ENCODE peak calls at places on chromosomes 1 and 21, in four cellular contexts. M is A549, W is neural progenitor cell, A is mesenchymal stem cell. X is an unnamed sample.

GRCh38 chr1:76040327-76040868 is 34.1 kb upstream of the ST6GALNAC3 start:
- DNase-seq in M (no peak), W (peak; percentile 53), A (no peak), X (no peak)

GRCh38 chr1:91714867-91715381 is 171.0 kb downstream of the TGFBR3 start:
- DNase-seq in M (no peak), W (no peak), A (no peak), X (no peak)

GRCh38 chr1:180778782-180779398 is 133.8 kb upstream of the KIAA1614 start:
- DNase-seq in M (peak; percentile 26), W (peak; percentile 7), A (no peak), X (peak; percentile 38)

GRCh38 chr1:234408757-234409156 is 35.5 kb downstream of the COA6 start:
- DNase-seq in M (no peak), W (no peak), A (no peak), X (no peak)

GRCh38 chr1:156925154-156926010 is 5.0 kb downstream of the LRRC71 start:
- DNase-seq in M (no peak), W (no peak), A (no peak), X (no peak)

GRCh38 chr1:17436380-17437174 is 2.9 kb downstream of the RCC2 start:
- DNase-seq in M (no peak), W (peak; percentile 31), A (peak; percentile 11), X (no peak)

GRCh38 chr1:155082301-155082940 is 3.8 kb downstream of the EFNA3 start:
- DNase-seq in M (no peak), W (peak; percentile 51), A (no peak), X (no peak)

GRCh38 chr1:231951399-231951798 is 324.8 kb downstream of the DISC1 start:
- DNase-seq in M (no peak), W (no peak), A (no peak), X (peak; percentile 79)

GRCh38 chr1:200907611-200908097 is 13.0 kb downstream of the INAVA start:
- DNase-seq in M (no peak), W (no peak), A (no peak), X (peak; percentile 65)

GRCh38 chr1:25343872-25344271 is 5.7 kb downstream of the TMEM50A start:
- DNase-seq in M (no peak), W (no peak), A (peak; percentile 48), X (peak; percentile 52)

GRCh38 chr1:208336136-208336535 is 92.0 kb upstream of the PLXNA2 start:
- DNase-seq in M (no peak), W (peak; percentile 93), A (no peak), X (no peak)

GRCh38 chr1:234996245-234996757 is 132.3 kb downstream of the TOMM20 start:
- DNase-seq in M (no peak), W (no peak), A (no peak), X (no peak)

GRCh38 chr1:97270508-97271307 is 549.1 kb downstream of the PTBP2 start:
- DNase-seq in M (no peak), W (no peak), A (peak; percentile 26), X (no peak)

GRCh38 chr1:44616991-44617702 is 57.1 kb downstream of the TMEM53 start:
- DNase-seq in M (no peak), W (peak; percentile 56), A (peak; percentile 41), X (no peak)

GRCh38 chr1:41493117-41493536 is 8.6 kb upstream of the EDN2 start:
- DNase-seq in M (peak; percentile 61), W (no peak), A (peak; percentile 96), X (peak; percentile 70)

GRCh38 chr1:110879758-110880606 is 7.0 kb downstream of the CD53 start:
- DNase-seq in M (no peak), W (no peak), A (no peak), X (peak; percentile 41)

GRCh38 chr21:18340387-18340942 is 63.1 kb downstream of the TMPRSS15 start:
- DNase-seq in M (no peak), W (no peak), A (peak; percentile 30), X (peak; percentile 29)

GRCh38 chr1:168654198-168654910 is 74.7 kb downstream of the DPT start:
- DNase-seq in M (no peak), W (no peak), A (no peak), X (peak; percentile 51)

GRCh38 chr1:25694167-25694566 is 77.6 kb downstream of the MAN1C1 start:
- DNase-seq in M (no peak), W (no peak), A (peak; percentile 68), X (no peak)

GRCh38 chr1:1752190-1752589 is 26.1 kb downstream of the NADK start:
- DNase-seq in M (no peak), W (no peak), A (no peak), X (peak; percentile 1)

GRCh38 chr1:51671527-51672325 is 54.8 kb downstream of the OSBPL9 start:
- DNase-seq in M (no peak), W (no peak), A (peak; percentile 60), X (no peak)

GRCh38 chr21:15935530-15935929 is 205.7 kb downstream of the USP25 start:
- DNase-seq in M (no peak), W (no peak), A (no peak), X (peak; percentile 15)

GRCh38 chr1:31668303-31668883 is 23.7 kb upstream of the PEF1 start:
- DNase-seq in M (no peak), W (no peak), A (no peak), X (no peak)

GRCh38 chr1:243539636-243540035 is 283.8 kb downstream of the SDCCAG8 start:
- DNase-seq in M (no peak), W (no peak), A (no peak), X (no peak)

GRCh38 chr1:53505401-53505800 is 46.2 kb downstream of the DMRTB1 start:
- DNase-seq in M (no peak), W (no peak), A (no peak), X (no peak)

GRCh38 chr1:944341-945325 is 14.4 kb downstream of the NOC2L start:
- DNase-seq in M (no peak), W (no peak), A (peak; percentile 64), X (no peak)

GRCh38 chr1:26915204-26915842 is 1.5 kb upstream of the NR0B2 start:
- DNase-seq in M (no peak), W (no peak), A (no peak), X (no peak)

GRCh38 chr1:109803901-109804331 is 40.2 kb upstream of the EPS8L3 start:
- DNase-seq in M (no peak), W (no peak), A (no peak), X (no peak)

GRCh38 chr21:46420241-46421190 is 38.2 kb upstream of the DIP2A start:
- DNase-seq in M (no peak), W (no peak), A (no peak), X (no peak)

GRCh38 chr21:34928637-34929036 is 120.5 kb downstream of the RUNX1 start:
- DNase-seq in M (no peak), W (no peak), A (no peak), X (no peak)

GRCh38 chr1:48870596-48870995 is 93.9 kb upstream of the BEND5 start:
- DNase-seq in M (no peak), W (peak; percentile 51), A (no peak), X (peak; percentile 46)

GRCh38 chr1:37478451-37478871 is 4.1 kb downstream of the ZC3H12A start:
- DNase-seq in M (no peak), W (no peak), A (peak; percentile 80), X (peak; percentile 71)

GRCh38 chr1:38173157-38173831 is 126.7 kb upstream of the POU3F1 start:
- DNase-seq in M (no peak), W (no peak), A (no peak), X (no peak)

GRCh38 chr1:149846600-149847466 is 52.5 kb upstream of the BOLA1 start:
- DNase-seq in M (no peak), W (peak; percentile 0), A (no peak), X (no peak)

GRCh38 chr1:76154213-76154956 is 79.8 kb downstream of the ST6GALNAC3 start:
- DNase-seq in M (peak; percentile 28), W (peak; percentile 88), A (peak; percentile 60), X (peak; percentile 80)

GRCh38 chr1:26281091-26281958 is 1.4 kb downstream of the SH3BGRL3 start:
- DNase-seq in M (no peak), W (peak; percentile 17), A (no peak), X (no peak)

GRCh38 chr1:64950284-64950809 is 16.0 kb downstream of the JAK1 start:
- DNase-seq in M (no peak), W (no peak), A (no peak), X (no peak)

GRCh38 chr1:3827813-3828307 is 29.2 kb downstream of the CEP104 start:
- DNase-seq in M (no peak), W (peak; percentile 45), A (peak; percentile 11), X (peak; percentile 37)

GRCh38 chr1:232305020-232305419 is 324.9 kb downstream of the SIPA1L2 start:
- DNase-seq in M (no peak), W (no peak), A (no peak), X (peak; percentile 80)

GRCh38 chr21:42107881-42108553 is 36.9 kb downstream of the UMODL1 start:
- DNase-seq in M (peak; percentile 76), W (peak; percentile 81), A (peak; percentile 70), X (peak; percentile 81)

GRCh38 chr1:223301346-223301745 is 62.6 kb downstream of the SUSD4 start:
- DNase-seq in M (no peak), W (no peak), A (no peak), X (no peak)

GRCh38 chr1:223299553-223299952 is 64.4 kb downstream of the SUSD4 start:
- DNase-seq in M (no peak), W (no peak), A (no peak), X (no peak)

GRCh38 chr1:223298706-223299105 is 65.3 kb downstream of the SUSD4 start:
- DNase-seq in M (no peak), W (no peak), A (peak; percentile 24), X (no peak)

GRCh38 chr1:223297800-223298199 is 66.2 kb downstream of the SUSD4 start:
- DNase-seq in M (no peak), W (no peak), A (no peak), X (no peak)
- H3K27ac ChIP-seq in M (no peak overlapping the region), W (no peak overlapping the region), A (no peak overlapping the region), X (no peak overlapping the region)

GRCh38 chr1:218163371-218163770 is 121.7 kb upstream of the RRP15 start:
- DNase-seq in M (no peak), W (no peak), A (no peak), X (no peak)
- H3K4me2 ChIP-seq in M (no peak overlapping the region), W (peak overlapping the region; percentile 94), A (no peak overlapping the region), X (peak overlapping the region; percentile 80)

GRCh38 chr1:81452693-81453344 is 347.9 kb upstream of the ADGRL2 start:
- DNase-seq in M (no peak), W (no peak), A (peak; percentile 33), X (no peak)

GRCh38 chr1:81453345-81453703 is 347.4 kb upstream of the ADGRL2 start:
- DNase-seq in M (no peak), W (no peak), A (no peak), X (no peak)

GRCh38 chr1:81453971-81454370 is 346.8 kb upstream of the ADGRL2 start:
- DNase-seq in M (no peak), W (no peak), A (no peak), X (no peak)

GRCh38 chr1:81459043-81459442 is 341.7 kb upstream of the ADGRL2 start:
- DNase-seq in M (no peak), W (no peak), A (no peak), X (no peak)

DNA sequence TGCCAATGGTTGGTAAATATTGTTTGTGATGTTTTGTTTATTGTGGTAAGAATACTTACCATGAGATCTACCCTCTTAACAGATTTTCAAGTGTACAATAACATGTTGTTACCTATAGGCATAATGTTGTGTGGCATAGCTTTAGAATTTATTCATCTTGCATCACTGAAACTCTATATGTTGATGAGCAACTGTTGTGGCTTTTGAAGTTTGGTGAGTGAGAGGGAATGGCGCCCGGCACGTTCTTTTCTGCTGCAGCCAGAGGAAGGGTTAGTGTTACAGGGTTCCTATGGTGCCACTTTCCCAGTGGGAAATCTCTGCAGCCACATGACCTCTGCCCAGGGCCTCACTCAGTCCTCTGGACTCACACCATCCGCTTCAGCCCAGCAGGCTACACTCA is 342.5 kb upstream of the ADGRL2 start:
- DNase-seq in M (no peak), W (no peak), A (no peak), X (no peak)
- H3K4me1 ChIP-seq in M (no peaks in the 10 kb centered on the region), W (peaks cover 17% of the 10 kb centered on the region), A (no peaks in the 10 kb centered on the region), X (no peaks in the 10 kb centered on the region)

GRCh38 chr1:204460346-204460745 is 34.3 kb downstream of the PIK3C2B start:
- DNase-seq in M (no peak), W (no peak), A (no peak), X (no peak)
- H3K27ac ChIP-seq in M (no peak overlapping the region), W (no peak overlapping the region), A (no peak overlapping the region), X (no peak overlapping the region)